ENCODE peak calls at places on chromosomes 16 and 17, in nine cellular contexts. One of them, this sample, is unnamed.

GRCh38 chr17:19346351-19347255 is 15.9 kb downstream of the B9D1 start:
- DNase-seq in MM.1S: no peak
- DNase-seq in CD8-positive, alpha-beta memory T cell: no peak
- DNase-seq in A549: peak; percentile 84
- DNase-seq in CD8-positive, alpha-beta T cell: no peak
- DNase-seq in AG04450: peak; percentile 48
- DNase-seq in adrenal gland: peak; percentile 80
- DNase-seq in effector memory CD4-positive, alpha-beta T cell: no peak
- DNase-seq in right atrium auricular region: peak; percentile 93
- DNase-seq in this sample: no peak

GRCh38 chr16:797686-798085 is 2.8 kb downstream of the GNG13 start:
- DNase-seq in MM.1S: no peak
- DNase-seq in CD8-positive, alpha-beta memory T cell: no peak
- DNase-seq in A549: no peak
- DNase-seq in CD8-positive, alpha-beta T cell: no peak
- DNase-seq in AG04450: no peak
- DNase-seq in adrenal gland: no peak
- DNase-seq in effector memory CD4-positive, alpha-beta T cell: no peak
- DNase-seq in right atrium auricular region: no peak
- DNase-seq in this sample: no peak

GRCh38 chr17:2050246-2050866 is 4.5 kb upstream of the HIC1 start:
- DNase-seq in MM.1S: peak; percentile 64
- DNase-seq in CD8-positive, alpha-beta memory T cell: peak; percentile 74
- DNase-seq in A549: peak; percentile 85
- DNase-seq in CD8-positive, alpha-beta T cell: peak; percentile 74
- DNase-seq in AG04450: no peak
- DNase-seq in adrenal gland: peak; percentile 75
- DNase-seq in effector memory CD4-positive, alpha-beta T cell: peak; percentile 70
- DNase-seq in right atrium auricular region: no peak
- DNase-seq in this sample: no peak

GRCh38 chr16:17296412-17296811 is 174.3 kb downstream of the XYLT1 start:
- DNase-seq in MM.1S: no peak
- DNase-seq in CD8-positive, alpha-beta memory T cell: no peak
- DNase-seq in A549: no peak
- DNase-seq in CD8-positive, alpha-beta T cell: no peak
- DNase-seq in AG04450: no peak
- DNase-seq in adrenal gland: peak; percentile 57
- DNase-seq in effector memory CD4-positive, alpha-beta T cell: no peak
- DNase-seq in right atrium auricular region: no peak
- DNase-seq in this sample: no peak

GRCh38 chr17:51487947-51488346 is 227.6 kb downstream of the UTP18 start:
- DNase-seq in MM.1S: no peak
- DNase-seq in CD8-positive, alpha-beta memory T cell: no peak
- DNase-seq in A549: peak; percentile 55
- DNase-seq in CD8-positive, alpha-beta T cell: no peak
- DNase-seq in AG04450: no peak
- DNase-seq in adrenal gland: no peak
- DNase-seq in effector memory CD4-positive, alpha-beta T cell: no peak
- DNase-seq in right atrium auricular region: no peak
- DNase-seq in this sample: no peak

GRCh38 chr17:45873728-45874127 is 20.6 kb upstream of the MAPT start:
- DNase-seq in MM.1S: peak; percentile 89
- DNase-seq in CD8-positive, alpha-beta memory T cell: no peak
- DNase-seq in A549: no peak
- DNase-seq in CD8-positive, alpha-beta T cell: no peak
- DNase-seq in AG04450: no peak
- DNase-seq in adrenal gland: no peak
- DNase-seq in effector memory CD4-positive, alpha-beta T cell: no peak
- DNase-seq in right atrium auricular region: no peak
- DNase-seq in this sample: no peak

GRCh38 chr17:80997471-80998387 is 6.1 kb downstream of the CHMP6 start:
- DNase-seq in MM.1S: no peak
- DNase-seq in CD8-positive, alpha-beta memory T cell: no peak
- DNase-seq in A549: no peak
- DNase-seq in CD8-positive, alpha-beta T cell: no peak
- DNase-seq in AG04450: no peak
- DNase-seq in adrenal gland: no peak
- DNase-seq in effector memory CD4-positive, alpha-beta T cell: no peak
- DNase-seq in right atrium auricular region: no peak
- DNase-seq in this sample: no peak

GRCh38 chr17:8946476-8946875 is 19.0 kb downstream of the PIK3R5 start:
- DNase-seq in MM.1S: no peak
- DNase-seq in CD8-positive, alpha-beta memory T cell: no peak
- DNase-seq in A549: no peak
- DNase-seq in CD8-positive, alpha-beta T cell: no peak
- DNase-seq in AG04450: no peak
- DNase-seq in adrenal gland: no peak
- DNase-seq in effector memory CD4-positive, alpha-beta T cell: no peak
- DNase-seq in right atrium auricular region: no peak
- DNase-seq in this sample: no peak

GRCh38 chr17:3740611-3741073 is 16.9 kb downstream of the HASPIN start:
- DNase-seq in MM.1S: no peak
- DNase-seq in CD8-positive, alpha-beta memory T cell: peak; percentile 51
- DNase-seq in A549: no peak
- DNase-seq in CD8-positive, alpha-beta T cell: peak; percentile 70
- DNase-seq in AG04450: no peak
- DNase-seq in adrenal gland: no peak
- DNase-seq in effector memory CD4-positive, alpha-beta T cell: peak; percentile 60
- DNase-seq in right atrium auricular region: no peak
- DNase-seq in this sample: no peak

GRCh38 chr17:2187758-2188157 is 115.8 kb downstream of the SMG6 start:
- DNase-seq in MM.1S: no peak
- DNase-seq in CD8-positive, alpha-beta memory T cell: no peak
- DNase-seq in A549: no peak
- DNase-seq in CD8-positive, alpha-beta T cell: no peak
- DNase-seq in AG04450: no peak
- DNase-seq in adrenal gland: no peak
- DNase-seq in effector memory CD4-positive, alpha-beta T cell: no peak
- DNase-seq in right atrium auricular region: no peak
- DNase-seq in this sample: no peak

GRCh38 chr17:4204676-4205075 is 59.1 kb downstream of the ANKFY1 start:
- DNase-seq in MM.1S: no peak
- DNase-seq in CD8-positive, alpha-beta memory T cell: no peak
- DNase-seq in A549: no peak
- DNase-seq in CD8-positive, alpha-beta T cell: no peak
- DNase-seq in AG04450: peak; percentile 76
- DNase-seq in adrenal gland: peak; percentile 96
- DNase-seq in effector memory CD4-positive, alpha-beta T cell: no peak
- DNase-seq in right atrium auricular region: peak; percentile 75
- DNase-seq in this sample: no peak

GRCh38 chr17:2436516-2436915 is 35.7 kb upstream of the MNT start:
- DNase-seq in MM.1S: peak; percentile 13
- DNase-seq in CD8-positive, alpha-beta memory T cell: no peak
- DNase-seq in A549: no peak
- DNase-seq in CD8-positive, alpha-beta T cell: no peak
- DNase-seq in AG04450: no peak
- DNase-seq in adrenal gland: no peak
- DNase-seq in effector memory CD4-positive, alpha-beta T cell: no peak
- DNase-seq in right atrium auricular region: no peak
- DNase-seq in this sample: no peak

GRCh38 chr17:77591231-77591785 is 367.2 kb upstream of the TNRC6C start:
- DNase-seq in MM.1S: no peak
- DNase-seq in CD8-positive, alpha-beta memory T cell: no peak
- DNase-seq in A549: no peak
- DNase-seq in CD8-positive, alpha-beta T cell: no peak
- DNase-seq in AG04450: no peak
- DNase-seq in adrenal gland: no peak
- DNase-seq in effector memory CD4-positive, alpha-beta T cell: no peak
- DNase-seq in right atrium auricular region: no peak
- DNase-seq in this sample: no peak

GRCh38 chr17:12911241-12911640 is 106.6 kb downstream of the ELAC2 start:
- DNase-seq in MM.1S: no peak
- DNase-seq in CD8-positive, alpha-beta memory T cell: no peak
- DNase-seq in A549: no peak
- DNase-seq in CD8-positive, alpha-beta T cell: no peak
- DNase-seq in AG04450: no peak
- DNase-seq in adrenal gland: no peak
- DNase-seq in effector memory CD4-positive, alpha-beta T cell: no peak
- DNase-seq in right atrium auricular region: no peak
- DNase-seq in this sample: no peak

GRCh38 chr17:83082435-83082834 is 3.0 kb downstream of the METRNL start:
- DNase-seq in MM.1S: no peak
- DNase-seq in CD8-positive, alpha-beta memory T cell: no peak
- DNase-seq in A549: no peak
- DNase-seq in CD8-positive, alpha-beta T cell: no peak
- DNase-seq in AG04450: no peak
- DNase-seq in adrenal gland: no peak
- DNase-seq in effector memory CD4-positive, alpha-beta T cell: no peak
- DNase-seq in right atrium auricular region: no peak
- DNase-seq in this sample: no peak
- H3K4me3 ChIP-seq in MM.1S: no peak overlapping the region
- H3K4me3 ChIP-seq in CD8-positive, alpha-beta memory T cell: no peak overlapping the region
- H3K4me3 ChIP-seq in A549: no peak overlapping the region
- H3K4me3 ChIP-seq in CD8-positive, alpha-beta T cell: no peak overlapping the region
- H3K4me3 ChIP-seq in AG04450: no peak overlapping the region
- H3K4me3 ChIP-seq in adrenal gland: no peak overlapping the region
- H3K4me3 ChIP-seq in effector memory CD4-positive, alpha-beta T cell: no peak overlapping the region
- H3K4me3 ChIP-seq in right atrium auricular region: no peak overlapping the region
- H3K4me3 ChIP-seq in this sample: peak overlapping the region; percentile 61

DNA sequence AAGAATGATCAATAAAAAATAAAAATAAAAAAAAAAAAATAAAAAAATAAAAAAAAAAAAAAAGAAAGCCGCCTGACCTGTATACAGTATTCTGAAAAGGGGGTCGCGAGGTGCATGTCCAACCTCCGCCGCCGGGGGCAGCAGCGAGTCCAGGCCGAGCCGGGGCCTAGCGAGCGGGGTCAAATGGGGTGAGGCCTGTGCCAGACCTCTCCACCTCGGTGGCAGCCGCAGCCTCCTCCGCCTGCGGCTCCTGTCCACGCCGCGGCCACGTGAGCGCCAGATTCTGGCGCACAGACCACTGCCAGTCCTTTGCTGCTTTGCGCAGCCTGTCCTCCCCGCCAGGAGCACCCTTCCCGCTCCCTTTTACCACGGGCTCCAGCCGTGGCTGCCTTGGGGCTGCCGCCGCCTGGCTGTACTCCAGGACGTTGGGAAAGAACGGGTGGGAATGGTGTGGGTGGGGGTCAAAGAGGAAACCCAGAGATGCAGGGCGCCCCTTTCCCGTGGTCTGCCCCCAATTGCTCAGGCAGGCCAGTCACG is 2.4 kb upstream of the BCKDK start:
- DNase-seq in MM.1S: peak; percentile 67
- DNase-seq in CD8-positive, alpha-beta memory T cell: peak; percentile 70
- DNase-seq in A549: peak; percentile 82
- DNase-seq in CD8-positive, alpha-beta T cell: peak; percentile 88
- DNase-seq in AG04450: no peak
- DNase-seq in adrenal gland: peak; percentile 90
- DNase-seq in effector memory CD4-positive, alpha-beta T cell: peak; percentile 65
- DNase-seq in right atrium auricular region: peak; percentile 92
- DNase-seq in this sample: no peak
- H3K27ac ChIP-seq in MM.1S: no peak overlapping the region
- H3K27ac ChIP-seq in CD8-positive, alpha-beta memory T cell: no peak overlapping the region
- H3K27ac ChIP-seq in A549: peak overlapping the region; percentile 91
- H3K27ac ChIP-seq in CD8-positive, alpha-beta T cell: no peak overlapping the region
- H3K27ac ChIP-seq in AG04450: no peak overlapping the region
- H3K27ac ChIP-seq in adrenal gland: peak overlapping the region; percentile 84
- H3K27ac ChIP-seq in effector memory CD4-positive, alpha-beta T cell: no peak overlapping the region
- H3K27ac ChIP-seq in right atrium auricular region: peak overlapping the region; percentile 63
- H3K27ac ChIP-seq in this sample: peak overlapping the region; percentile 66

GRCh38 chr16:67933805-67934204 is 2.1 kb upstream of the CTRL start:
- DNase-seq in MM.1S: no peak
- DNase-seq in CD8-positive, alpha-beta memory T cell: no peak
- DNase-seq in A549: no peak
- DNase-seq in CD8-positive, alpha-beta T cell: no peak
- DNase-seq in AG04450: no peak
- DNase-seq in adrenal gland: no peak
- DNase-seq in effector memory CD4-positive, alpha-beta T cell: no peak
- DNase-seq in right atrium auricular region: no peak
- DNase-seq in this sample: no peak

GRCh38 chr16:67936124-67936875 is at the start of gene PSMB10:
- DNase-seq in MM.1S: no peak
- DNase-seq in CD8-positive, alpha-beta memory T cell: peak; percentile 18
- DNase-seq in A549: no peak
- DNase-seq in CD8-positive, alpha-beta T cell: peak; percentile 85
- DNase-seq in AG04450: no peak
- DNase-seq in adrenal gland: peak; percentile 62
- DNase-seq in effector memory CD4-positive, alpha-beta T cell: peak; percentile 11
- DNase-seq in right atrium auricular region: no peak
- DNase-seq in this sample: peak; percentile 35

GRCh38 chr16:67935402-67936123 is 1.1 kb downstream of the PSMB10 start:
- DNase-seq in MM.1S: peak; percentile 99
- DNase-seq in CD8-positive, alpha-beta memory T cell: peak; percentile 94
- DNase-seq in A549: peak; percentile 95
- DNase-seq in CD8-positive, alpha-beta T cell: peak; percentile 94
- DNase-seq in AG04450: peak; percentile 68
- DNase-seq in adrenal gland: peak; percentile 97
- DNase-seq in effector memory CD4-positive, alpha-beta T cell: peak; percentile 96
- DNase-seq in right atrium auricular region: peak; percentile 95
- DNase-seq in this sample: peak; percentile 81

GRCh38 chr16:67935096-67935401 is 1.6 kb downstream of the PSMB10 start:
- DNase-seq in MM.1S: no peak
- DNase-seq in CD8-positive, alpha-beta memory T cell: no peak
- DNase-seq in A549: no peak
- DNase-seq in CD8-positive, alpha-beta T cell: no peak
- DNase-seq in AG04450: no peak
- DNase-seq in adrenal gland: no peak
- DNase-seq in effector memory CD4-positive, alpha-beta T cell: no peak
- DNase-seq in right atrium auricular region: no peak
- DNase-seq in this sample: no peak

DNA sequence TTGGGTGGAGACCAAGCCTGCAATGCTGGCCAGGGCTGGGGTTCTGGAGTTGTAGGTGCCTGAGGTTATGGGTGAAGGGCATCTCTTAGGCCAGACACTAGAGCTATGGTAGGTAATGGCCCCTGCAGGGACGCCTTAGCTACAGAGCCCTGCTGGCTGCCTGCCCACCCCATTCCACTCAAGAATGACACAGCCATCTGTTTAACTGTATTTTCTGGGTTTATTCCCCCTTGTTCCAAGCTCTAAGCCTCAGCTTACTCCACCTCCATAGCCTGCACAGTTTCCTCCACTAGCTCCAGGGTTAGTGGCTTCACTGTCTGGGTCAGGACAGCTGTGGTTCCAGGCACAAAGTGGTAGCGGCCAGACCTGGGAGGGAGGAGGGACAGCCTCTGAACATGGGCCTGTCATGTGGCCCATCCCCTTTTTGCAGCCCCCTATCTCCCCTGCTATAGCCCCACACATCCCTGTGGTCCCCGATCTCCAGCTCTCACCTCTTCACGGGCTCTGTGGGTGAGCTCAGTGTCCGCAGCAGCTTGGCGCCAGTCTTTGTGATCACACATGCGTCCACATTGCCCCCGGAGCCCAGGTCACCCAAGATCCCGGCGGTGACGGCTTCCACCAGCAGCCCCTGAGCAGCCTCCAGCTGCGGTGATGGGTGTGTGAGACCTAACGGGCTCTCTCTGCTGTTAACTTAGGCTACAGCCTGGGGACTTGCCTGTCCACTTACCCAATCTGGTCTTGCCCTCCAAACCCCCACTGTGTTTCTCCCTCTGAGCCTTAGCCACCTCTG is 2.1 kb downstream of the PSMB10 start:
- DNase-seq in MM.1S: no peak
- DNase-seq in CD8-positive, alpha-beta memory T cell: no peak
- DNase-seq in A549: no peak
- DNase-seq in CD8-positive, alpha-beta T cell: no peak
- DNase-seq in AG04450: no peak
- DNase-seq in adrenal gland: no peak
- DNase-seq in effector memory CD4-positive, alpha-beta T cell: no peak
- DNase-seq in right atrium auricular region: no peak
- DNase-seq in this sample: no peak
- H3K4me3 ChIP-seq in MM.1S: peak overlapping the region; percentile 99
- H3K4me3 ChIP-seq in CD8-positive, alpha-beta memory T cell: peak overlapping the region; percentile 97
- H3K4me3 ChIP-seq in A549: peak overlapping the region; percentile 76
- H3K4me3 ChIP-seq in CD8-positive, alpha-beta T cell: no peak overlapping the region
- H3K4me3 ChIP-seq in AG04450: peak overlapping the region; percentile 97
- H3K4me3 ChIP-seq in adrenal gland: no peak overlapping the region
- H3K4me3 ChIP-seq in effector memory CD4-positive, alpha-beta T cell: no peak overlapping the region
- H3K4me3 ChIP-seq in right atrium auricular region: peak overlapping the region; percentile 66
- H3K4me3 ChIP-seq in this sample: no peak overlapping the region

GRCh38 chr16:14486520-14487303 is 143.3 kb downstream of the PARN start:
- DNase-seq in MM.1S: no peak
- DNase-seq in CD8-positive, alpha-beta memory T cell: no peak
- DNase-seq in A549: peak; percentile 93
- DNase-seq in CD8-positive, alpha-beta T cell: no peak
- DNase-seq in AG04450: peak; percentile 86
- DNase-seq in adrenal gland: peak; percentile 96
- DNase-seq in effector memory CD4-positive, alpha-beta T cell: no peak
- DNase-seq in right atrium auricular region: peak; percentile 93
- DNase-seq in this sample: no peak
- H3K27ac ChIP-seq in MM.1S: no peak overlapping the region
- H3K27ac ChIP-seq in CD8-positive, alpha-beta memory T cell: peak overlapping the region; percentile 28
- H3K27ac ChIP-seq in A549: peak overlapping the region; percentile 90
- H3K27ac ChIP-seq in CD8-positive, alpha-beta T cell: no peak overlapping the region
- H3K27ac ChIP-seq in AG04450: peak overlapping the region; percentile 76
- H3K27ac ChIP-seq in adrenal gland: peak overlapping the region; percentile 88
- H3K27ac ChIP-seq in effector memory CD4-positive, alpha-beta T cell: no peak overlapping the region
- H3K27ac ChIP-seq in right atrium auricular region: peak overlapping the region; percentile 45
- H3K27ac ChIP-seq in this sample: peak overlapping the region; percentile 71

This sample was measured in esophagus squamous epithelium.